ENCODE peak calls at places on chromosomes 13 and 19, in seven cellular contexts. One of them, this sample, is unnamed.

GRCh38 chr13:95982144-95982543 is 71.1 kb downstream of the UGGT2 start:
- DNase-seq in tibial nerve: no peak
- DNase-seq in activated CD4-positive, alpha-beta T cell treated with anti-CD3 and anti-CD28 coated beads, Interleukin-2, amount 50 U/mL, for 1 hour: no peak
- DNase-seq in GM12865: no peak
- DNase-seq in AG04450: no peak
- DNase-seq in activated CD8-positive, alpha-beta T cell treated with anti-CD3 and anti-CD28 coated beads for 36 hours: no peak
- DNase-seq in T-cell: no peak
- DNase-seq in this sample: no peak

GRCh38 chr13:112072531-112073244 is 5.7 kb downstream of the SOX1 start:
- DNase-seq in tibial nerve: no peak
- DNase-seq in activated CD4-positive, alpha-beta T cell treated with anti-CD3 and anti-CD28 coated beads, Interleukin-2, amount 50 U/mL, for 1 hour: no peak
- DNase-seq in GM12865: no peak
- DNase-seq in AG04450: no peak
- DNase-seq in activated CD8-positive, alpha-beta T cell treated with anti-CD3 and anti-CD28 coated beads for 36 hours: no peak
- DNase-seq in T-cell: no peak
- DNase-seq in this sample: no peak

GRCh38 chr13:59459972-59460371 is 703.8 kb downstream of the DIAPH3 start:
- DNase-seq in tibial nerve: no peak
- DNase-seq in activated CD4-positive, alpha-beta T cell treated with anti-CD3 and anti-CD28 coated beads, Interleukin-2, amount 50 U/mL, for 1 hour: no peak
- DNase-seq in GM12865: no peak
- DNase-seq in AG04450: no peak
- DNase-seq in activated CD8-positive, alpha-beta T cell treated with anti-CD3 and anti-CD28 coated beads for 36 hours: no peak
- DNase-seq in T-cell: no peak
- DNase-seq in this sample: no peak

GRCh38 chr13:66040506-66040905 is 1189.6 kb downstream of the PCDH9 start:
- DNase-seq in tibial nerve: no peak
- DNase-seq in activated CD4-positive, alpha-beta T cell treated with anti-CD3 and anti-CD28 coated beads, Interleukin-2, amount 50 U/mL, for 1 hour: no peak
- DNase-seq in GM12865: no peak
- DNase-seq in AG04450: no peak
- DNase-seq in activated CD8-positive, alpha-beta T cell treated with anti-CD3 and anti-CD28 coated beads for 36 hours: no peak
- DNase-seq in T-cell: no peak
- DNase-seq in this sample: no peak

GRCh38 chr19:750640-751423 is at the start of gene MISP:
- DNase-seq in tibial nerve: no peak
- DNase-seq in activated CD4-positive, alpha-beta T cell treated with anti-CD3 and anti-CD28 coated beads, Interleukin-2, amount 50 U/mL, for 1 hour: no peak
- DNase-seq in GM12865: no peak
- DNase-seq in AG04450: no peak
- DNase-seq in activated CD8-positive, alpha-beta T cell treated with anti-CD3 and anti-CD28 coated beads for 36 hours: no peak
- DNase-seq in T-cell: no peak
- DNase-seq in this sample: no peak

GRCh38 chr13:107370036-107370785 is 802.3 kb upstream of the ARGLU1 start:
- DNase-seq in tibial nerve: no peak
- DNase-seq in activated CD4-positive, alpha-beta T cell treated with anti-CD3 and anti-CD28 coated beads, Interleukin-2, amount 50 U/mL, for 1 hour: no peak
- DNase-seq in GM12865: no peak
- DNase-seq in AG04450: peak
- DNase-seq in activated CD8-positive, alpha-beta T cell treated with anti-CD3 and anti-CD28 coated beads for 36 hours: no peak
- DNase-seq in T-cell: no peak
- DNase-seq in this sample: no peak

GRCh38 chr13:113783482-113783881 is 24.5 kb downstream of the TMEM255B start:
- DNase-seq in tibial nerve: no peak
- DNase-seq in activated CD4-positive, alpha-beta T cell treated with anti-CD3 and anti-CD28 coated beads, Interleukin-2, amount 50 U/mL, for 1 hour: no peak
- DNase-seq in GM12865: no peak
- DNase-seq in AG04450: no peak
- DNase-seq in activated CD8-positive, alpha-beta T cell treated with anti-CD3 and anti-CD28 coated beads for 36 hours: no peak
- DNase-seq in T-cell: no peak
- DNase-seq in this sample: no peak

GRCh38 chr13:73898899-73899298 is 235.3 kb downstream of the KLF12 start:
- DNase-seq in tibial nerve: no peak
- DNase-seq in activated CD4-positive, alpha-beta T cell treated with anti-CD3 and anti-CD28 coated beads, Interleukin-2, amount 50 U/mL, for 1 hour: no peak
- DNase-seq in GM12865: no peak
- DNase-seq in AG04450: no peak
- DNase-seq in activated CD8-positive, alpha-beta T cell treated with anti-CD3 and anti-CD28 coated beads for 36 hours: no peak
- DNase-seq in T-cell: no peak
- DNase-seq in this sample: no peak

GRCh38 chr13:32471187-32471922 is 43.4 kb upstream of the N4BP2L1 start:
- DNase-seq in tibial nerve: no peak
- DNase-seq in activated CD4-positive, alpha-beta T cell treated with anti-CD3 and anti-CD28 coated beads, Interleukin-2, amount 50 U/mL, for 1 hour: no peak
- DNase-seq in GM12865: no peak
- DNase-seq in AG04450: peak
- DNase-seq in activated CD8-positive, alpha-beta T cell treated with anti-CD3 and anti-CD28 coated beads for 36 hours: no peak
- DNase-seq in T-cell: no peak
- DNase-seq in this sample: peak

GRCh38 chr13:30880151-30880551 is 25.9 kb upstream of the MEDAG start:
- DNase-seq in tibial nerve: no peak
- DNase-seq in activated CD4-positive, alpha-beta T cell treated with anti-CD3 and anti-CD28 coated beads, Interleukin-2, amount 50 U/mL, for 1 hour: no peak
- DNase-seq in GM12865: no peak
- DNase-seq in AG04450: no peak
- DNase-seq in activated CD8-positive, alpha-beta T cell treated with anti-CD3 and anti-CD28 coated beads for 36 hours: no peak
- DNase-seq in T-cell: no peak
- DNase-seq in this sample: no peak

GRCh38 chr13:31001647-31002046 is 69.2 kb downstream of the TEX26 start:
- DNase-seq in tibial nerve: no peak
- DNase-seq in activated CD4-positive, alpha-beta T cell treated with anti-CD3 and anti-CD28 coated beads, Interleukin-2, amount 50 U/mL, for 1 hour: no peak
- DNase-seq in GM12865: no peak
- DNase-seq in AG04450: no peak
- DNase-seq in activated CD8-positive, alpha-beta T cell treated with anti-CD3 and anti-CD28 coated beads for 36 hours: no peak
- DNase-seq in T-cell: no peak
- DNase-seq in this sample: no peak

GRCh38 chr13:98279473-98280175 is 102.6 kb upstream of the RNF113B start:
- DNase-seq in tibial nerve: no peak
- DNase-seq in activated CD4-positive, alpha-beta T cell treated with anti-CD3 and anti-CD28 coated beads, Interleukin-2, amount 50 U/mL, for 1 hour: no peak
- DNase-seq in GM12865: peak
- DNase-seq in AG04450: no peak
- DNase-seq in activated CD8-positive, alpha-beta T cell treated with anti-CD3 and anti-CD28 coated beads for 36 hours: peak
- DNase-seq in T-cell: no peak
- DNase-seq in this sample: peak

GRCh38 chr19:41495589-41495988 is 52.6 kb downstream of the ERICH4 start:
- DNase-seq in tibial nerve: no peak
- DNase-seq in activated CD4-positive, alpha-beta T cell treated with anti-CD3 and anti-CD28 coated beads, Interleukin-2, amount 50 U/mL, for 1 hour: no peak
- DNase-seq in GM12865: no peak
- DNase-seq in AG04450: no peak
- DNase-seq in activated CD8-positive, alpha-beta T cell treated with anti-CD3 and anti-CD28 coated beads for 36 hours: no peak
- DNase-seq in T-cell: no peak
- DNase-seq in this sample: no peak

GRCh38 chr13:75864718-75865117 is 228.6 kb downstream of the LMO7 start:
- DNase-seq in tibial nerve: no peak
- DNase-seq in activated CD4-positive, alpha-beta T cell treated with anti-CD3 and anti-CD28 coated beads, Interleukin-2, amount 50 U/mL, for 1 hour: no peak
- DNase-seq in GM12865: no peak
- DNase-seq in AG04450: peak
- DNase-seq in activated CD8-positive, alpha-beta T cell treated with anti-CD3 and anti-CD28 coated beads for 36 hours: no peak
- DNase-seq in T-cell: no peak
- DNase-seq in this sample: no peak

GRCh38 chr19:7333198-7334118 is 15.3 kb upstream of the ARHGEF18 start:
- DNase-seq in tibial nerve: no peak
- DNase-seq in activated CD4-positive, alpha-beta T cell treated with anti-CD3 and anti-CD28 coated beads, Interleukin-2, amount 50 U/mL, for 1 hour: no peak
- DNase-seq in GM12865: peak
- DNase-seq in AG04450: no peak
- DNase-seq in activated CD8-positive, alpha-beta T cell treated with anti-CD3 and anti-CD28 coated beads for 36 hours: no peak
- DNase-seq in T-cell: no peak
- DNase-seq in this sample: no peak

GRCh38 chr13:48542581-48543341 is 9.9 kb upstream of the RCBTB2 start:
- DNase-seq in tibial nerve: no peak
- DNase-seq in activated CD4-positive, alpha-beta T cell treated with anti-CD3 and anti-CD28 coated beads, Interleukin-2, amount 50 U/mL, for 1 hour: no peak
- DNase-seq in GM12865: no peak
- DNase-seq in AG04450: no peak
- DNase-seq in activated CD8-positive, alpha-beta T cell treated with anti-CD3 and anti-CD28 coated beads for 36 hours: no peak
- DNase-seq in T-cell: no peak
- DNase-seq in this sample: peak

This sample was measured in NB4.